ENCODE peak calls at places on chromosomes 16 and 17, in five cellular contexts. N, S, X, T and M are unnamed samples.

GRCh38 chr17:32142857-32143524 is 689 bp downstream of the RHOT1 start:
- DNase-seq in X (peak), T (peak), N (peak), S (peak), M (peak)

GRCh38 chr16:8048433-8048832 is 541.9 kb downstream of the TMEM114 start:
- DNase-seq in T (no peak), N (no peak), S (no peak), X (no peak), M (no peak)

GRCh38 chr16:83908798-83909197 is 9.9 kb downstream of the MLYCD start:
- DNase-seq in N (no peak), S (no peak), T (no peak), X (no peak), M (no peak)

GRCh38 chr16:49084628-49085390 is 196.8 kb downstream of the CBLN1 start:
- DNase-seq in N (no peak), S (no peak), X (no peak), T (no peak), M (no peak)

GRCh38 chr17:17533901-17534441 is 37.8 kb upstream of the RASD1 start:
- DNase-seq in X (no peak), N (no peak), S (no peak), T (no peak), M (no peak)

GRCh38 chr17:61455754-61456681 is 3.8 kb downstream of the TBX4 start:
- DNase-seq in S (no peak), X (no peak), N (no peak), T (no peak), M (peak)

GRCh38 chr17:57080708-57081107 is 4.3 kb upstream of the AKAP1 start:
- DNase-seq in T (no peak), S (no peak), N (no peak), X (no peak), M (no peak)

GRCh38 chr17:40498281-40499084 is 2.9 kb downstream of the TNS4 start:
- DNase-seq in S (no peak), X (no peak), T (no peak), N (no peak), M (no peak)

GRCh38 chr17:40339068-40339699 is 25.4 kb downstream of the GJD3 start:
- DNase-seq in S (no peak), X (no peak), T (no peak), N (no peak), M (no peak)

GRCh38 chr16:31458073-31458834 is 1.0 kb upstream of the ARMC5 start:
- DNase-seq in T (no peak), S (peak), X (peak), N (peak), M (peak)

GRCh38 chr17:47727704-47728036 is 5.4 kb upstream of the TBX21 start:
- DNase-seq in T (no peak), N (no peak), X (no peak), S (no peak), M (no peak)

GRCh38 chr16:47565454-47565853 is 104.3 kb downstream of the PHKB start:
- DNase-seq in N (peak), X (no peak), S (peak), T (no peak), M (no peak)

GRCh38 chr16:9090101-9090959 is 1.1 kb upstream of the HAPSTR1 start:
- DNase-seq in S (no peak), N (no peak), X (peak), T (peak), M (peak)

GRCh38 chr16:25219070-25219737 is 2.5 kb downstream of the AQP8 start:
- DNase-seq in T (no peak), X (no peak), S (no peak), N (no peak), M (no peak)

GRCh38 chr17:64095144-64095882 is 34.6 kb downstream of the ERN1 start:
- DNase-seq in T (no peak), N (peak), S (no peak), X (no peak), M (peak)

GRCh38 chr17:47325176-47325575 is 1.4 kb downstream of the EFCAB13 start:
- DNase-seq in N (no peak), X (no peak), S (no peak), T (no peak), M (no peak)

GRCh38 chr17:43384476-43384862 is 14.3 kb upstream of the ARL4D start:
- DNase-seq in X (no peak), T (no peak), N (no peak), S (no peak), M (no peak)

GRCh38 chr16:4353675-4354074 is 2.6 kb upstream of the PAM16 start:
- DNase-seq in S (no peak), X (no peak), N (no peak), T (no peak), M (no peak)

GRCh38 chr16:87006789-87007745 is 310.1 kb downstream of the C16orf95 start:
- DNase-seq in X (no peak), S (no peak), T (no peak), N (no peak), M (no peak)

GRCh38 chr17:47615766-47616424 is 33.8 kb upstream of the KPNB1 start:
- DNase-seq in N (peak), S (peak), X (no peak), T (no peak), M (peak)

DNA sequence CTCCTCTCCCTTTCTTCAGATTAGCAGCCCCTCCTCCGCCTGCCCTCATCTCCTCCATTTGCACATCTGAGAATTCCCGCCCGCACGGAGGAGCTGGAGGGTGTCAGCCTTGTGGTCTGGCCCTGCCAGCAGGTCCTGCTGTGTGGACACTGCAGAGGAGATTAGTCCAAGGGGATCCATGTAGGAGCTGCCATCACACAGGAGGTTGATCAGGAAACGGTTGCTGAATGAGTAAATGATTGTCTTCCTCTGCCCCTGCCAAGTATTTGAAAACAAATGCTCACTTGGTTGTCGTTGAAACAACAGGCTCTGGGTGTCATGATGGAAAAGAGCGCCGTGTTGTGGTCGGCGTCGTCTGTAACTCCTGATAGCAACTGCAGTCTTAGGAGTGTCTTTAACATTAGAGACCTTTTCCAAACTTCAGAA is 63.8 kb upstream of the CHMP6 start:
- DNase-seq in N (no peak), T (no peak), X (no peak), S (peak), M (no peak)
- TF ChIP-seq CTCF in N (no peak), T (no peak), X (no peak), S (no peak), M (no peak)

GRCh38 chr17:8872036-8872704 is 4.7 kb upstream of the PIK3R6 start:
- DNase-seq in S (no peak), X (no peak), N (no peak), T (no peak), M (no peak)

GRCh38 chr17:8870406-8871040 is 3.0 kb upstream of the PIK3R6 start:
- DNase-seq in T (no peak), X (no peak), S (no peak), N (no peak), M (no peak)

GRCh38 chr17:8872705-8873426 is 5.4 kb upstream of the PIK3R6 start:
- DNase-seq in S (no peak), X (no peak), T (no peak), N (no peak), M (no peak)

GRCh38 chr17:8869416-8869815 is 1.9 kb upstream of the PIK3R6 start:
- DNase-seq in N (no peak), T (no peak), X (no peak), S (no peak), M (no peak)

GRCh38 chr17:8871081-8871581 is 3.7 kb upstream of the PIK3R6 start:
- DNase-seq in N (no peak), T (no peak), S (no peak), X (no peak), M (no peak)
- TF ChIP-seq CTCF in N (no peak), T (no peak), S (no peak), X (no peak), M (no peak)

DNA sequence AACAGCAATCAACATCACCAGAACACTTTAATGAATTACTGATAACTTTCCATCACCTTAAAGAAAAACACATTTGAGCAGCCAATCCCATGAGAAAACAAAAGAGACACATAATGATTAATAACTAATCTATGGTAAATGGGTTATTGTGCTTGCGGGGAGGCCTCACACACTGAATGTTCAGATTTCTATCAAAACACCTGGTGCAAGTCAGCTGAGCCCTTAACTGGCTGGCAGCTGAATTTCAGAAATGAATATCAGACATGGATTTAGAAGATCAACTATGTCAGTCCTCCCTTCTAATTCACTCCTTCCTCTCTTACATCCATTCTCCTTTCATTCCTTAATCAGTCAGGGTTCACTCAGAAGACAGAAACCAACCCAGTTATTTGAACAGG is 577.3 kb upstream of the CDH5 start:
- DNase-seq in X (no peak), S (no peak), N (no peak), T (no peak), M (no peak)
- TF ChIP-seq CTCF in X (no peak), S (no peak), N (no peak), T (no peak), M (no peak)

GRCh38 chr16:29308644-29309546 is 97.6 kb downstream of the NPIPB11 start:
- DNase-seq in S (no peak), T (no peak), X (no peak), N (no peak), M (no peak)

GRCh38 chr16:29313559-29313887 is 93.0 kb downstream of the NPIPB11 start:
- DNase-seq in S (no peak), X (no peak), T (no peak), N (no peak), M (no peak)

GRCh38 chr16:29311636-29312344 is 94.7 kb downstream of the NPIPB11 start:
- DNase-seq in X (no peak), T (no peak), S (no peak), N (no peak), M (no peak)

GRCh38 chr16:29312835-29313558 is 93.5 kb downstream of the NPIPB11 start:
- DNase-seq in X (no peak), N (no peak), T (no peak), S (peak), M (no peak)

DNA sequence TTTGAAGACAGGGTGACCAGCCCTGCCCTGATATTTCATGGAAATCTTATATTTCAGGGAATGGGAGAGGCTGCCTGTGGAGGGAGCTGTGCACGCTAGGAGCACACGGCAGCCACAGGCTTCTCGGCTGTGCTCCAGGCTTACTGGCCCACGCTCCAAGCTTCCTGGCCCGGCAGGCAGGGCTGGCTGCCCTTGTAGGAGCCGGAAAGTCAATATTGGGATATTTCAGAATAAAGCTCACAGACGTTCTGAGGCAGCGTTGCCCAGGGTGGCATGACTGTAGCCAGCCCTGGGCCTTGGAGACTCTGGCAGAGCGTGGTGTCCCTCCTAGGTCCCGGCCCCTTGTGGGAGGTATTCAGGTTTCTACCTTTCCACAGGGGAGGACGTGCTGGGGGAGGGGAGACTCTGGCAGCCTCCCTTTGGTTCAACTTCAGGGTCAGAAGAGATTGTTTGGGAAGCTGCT is 95.6 kb downstream of the NPIPB11 start:
- DNase-seq in X (no peak), S (no peak), T (no peak), N (no peak), M (no peak)
- TF ChIP-seq CTCF in X (no peak), S (no peak), T (no peak), N (no peak), M (no peak)